ENCODE peak calls at places on chromosome 3, in seven cellular contexts. E is T-helper 2 cell, A is MCF 10A, U is A549, Q is HEK293T, O is endodermal cell, T is lower lobe of right lung. V is an unnamed sample.

GRCh38 chr3:24588568-24588967 is 93.9 kb upstream of the THRB start:
- DNase-seq in O (no peak), Q (no peak), T (no peak), E (no peak), A (no peak), U (no peak), V (no peak)

GRCh38 chr3:105365536-105366301 is 990 bp upstream of the ALCAM start:
- DNase-seq in T (no peak), E (no peak), O (peak), U (peak), A (peak), Q (peak), V (no peak)

GRCh38 chr3:150830094-150830681 is 67.2 kb upstream of the SIAH2 start:
- DNase-seq in E (no peak), T (no peak), A (peak), Q (peak), U (peak), O (peak), V (no peak)

GRCh38 chr3:138935864-138936762 is 10.8 kb downstream of the FOXL2 start:
- DNase-seq in E (peak), T (peak), A (peak), Q (peak), U (peak), O (peak), V (peak)

GRCh38 chr3:30324587-30324986 is 281.8 kb upstream of the TGFBR2 start:
- DNase-seq in O (no peak), E (no peak), T (no peak), A (no peak), U (peak), Q (peak), V (no peak)

GRCh38 chr3:116873142-116873541 is 163.6 kb downstream of the TUSC7 start:
- DNase-seq in U (no peak), E (no peak), O (no peak), T (no peak), A (no peak), Q (no peak), V (no peak)

GRCh38 chr3:37282996-37283395 is 108.6 kb upstream of the LRRFIP2 start:
- DNase-seq in O (no peak), A (no peak), U (no peak), E (no peak), T (no peak), Q (no peak), V (no peak)

GRCh38 chr3:99601493-99601892 is 36.9 kb upstream of the COL8A1 start:
- DNase-seq in T (no peak), U (no peak), A (no peak), E (no peak), Q (no peak), O (no peak), V (no peak)

GRCh38 chr3:96813820-96814580 is 394 bp upstream of the EPHA6 start:
- DNase-seq in Q (peak), A (peak), U (peak), E (no peak), O (peak), T (peak), V (no peak)

GRCh38 chr3:197718904-197719303 is 17.8 kb downstream of the RUBCN start:
- DNase-seq in O (no peak), Q (no peak), U (peak), A (peak), T (no peak), E (no peak), V (no peak)

GRCh38 chr3:54122046-54122801 is at the start of gene CACNA2D3:
- DNase-seq in E (no peak), T (peak), Q (peak), O (peak), U (no peak), A (no peak), V (no peak)

GRCh38 chr3:120457827-120458226 is 7.0 kb upstream of the FSTL1 start:
- DNase-seq in Q (no peak), U (no peak), E (no peak), T (no peak), O (no peak), A (no peak), V (no peak)

GRCh38 chr3:123002100-123002748 is 25.3 kb downstream of the SEMA5B start:
- DNase-seq in T (no peak), O (peak), A (no peak), Q (no peak), E (no peak), U (no peak), V (no peak)

GRCh38 chr3:118946449-118946848 is 88.2 kb downstream of the IGSF11 start:
- DNase-seq in E (no peak), T (no peak), U (no peak), Q (no peak), O (no peak), A (no peak), V (no peak)

GRCh38 chr3:50563867-50564266 is 3.7 kb downstream of the C3orf18 start:
- DNase-seq in U (no peak), A (no peak), T (no peak), Q (no peak), O (no peak), E (no peak), V (no peak)

GRCh38 chr3:37973250-37974054 is 17.1 kb upstream of the VILL start:
- DNase-seq in T (no peak), O (peak), U (no peak), A (no peak), E (no peak), Q (no peak), V (no peak)

GRCh38 chr3:141050913-141051632 is at the start of gene SPSB4:
- DNase-seq in O (peak), U (peak), E (no peak), Q (peak), A (peak), T (peak), V (peak)

GRCh38 chr3:156826144-156826895 is at the start of gene LEKR1:
- DNase-seq in A (peak), Q (peak), U (peak), E (peak), O (peak), T (peak), V (peak)

GRCh38 chr3:156413293-156413912 is 141.5 kb downstream of the SSR3 start:
- DNase-seq in Q (no peak), U (no peak), O (no peak), A (no peak), T (no peak), E (no peak), V (no peak)

GRCh38 chr3:52615178-52615577 is 70.5 kb downstream of the PBRM1 start:
- DNase-seq in U (no peak), E (no peak), A (no peak), O (no peak), T (no peak), Q (no peak), V (no peak)

GRCh38 chr3:193593666-193594025 is 638 bp downstream of the OPA1 start:
- DNase-seq in O (no peak), T (no peak), A (peak), U (peak), E (no peak), Q (peak), V (no peak)

GRCh38 chr3:188929138-188929537 is 242.6 kb upstream of the TPRG1 start:
- DNase-seq in A (peak), T (no peak), U (no peak), Q (no peak), E (no peak), O (peak), V (no peak)

GRCh38 chr3:113242091-113242581 is 30.8 kb downstream of the BOC start:
- DNase-seq in Q (no peak), T (no peak), O (no peak), U (no peak), E (no peak), A (no peak), V (no peak)

GRCh38 chr3:128385080-128385832 is 81.4 kb downstream of the DNAJB8 start:
- DNase-seq in Q (no peak), U (no peak), A (no peak), O (no peak), T (peak), E (no peak), V (no peak)

GRCh38 chr3:186320862-186321568 is 41.0 kb downstream of the DGKG start:
- DNase-seq in E (no peak), Q (no peak), A (peak), T (no peak), U (no peak), O (no peak), V (no peak)

GRCh38 chr3:184110316-184110725 is 13.5 kb downstream of the HTR3E start:
- DNase-seq in T (no peak), A (peak), U (no peak), O (peak), Q (no peak), E (no peak), V (no peak)

GRCh38 chr3:184299488-184300376 is 691 bp downstream of the PSMD2 start:
- DNase-seq in U (no peak), T (no peak), E (no peak), O (no peak), A (peak), Q (no peak), V (no peak)

GRCh38 chr3:179760944-179761343 is 108.1 kb downstream of the USP13 start:
- DNase-seq in O (no peak), Q (no peak), T (no peak), A (peak), E (no peak), U (peak), V (peak)

GRCh38 chr3:168844502-168845482 is 749.1 kb upstream of the GOLIM4 start:
- DNase-seq in U (no peak), E (no peak), A (no peak), Q (no peak), O (no peak), T (no peak), V (no peak)

GRCh38 chr3:53531749-53532148 is 37.3 kb downstream of the CACNA1D start:
- DNase-seq in Q (no peak), T (no peak), A (peak), O (peak), U (no peak), E (no peak), V (no peak)

GRCh38 chr3:11784962-11785361 is 61.7 kb downstream of the TAMM41 start:
- DNase-seq in A (no peak), T (no peak), U (no peak), Q (no peak), E (no peak), O (no peak), V (no peak)

GRCh38 chr3:152738656-152739055 is 96.3 kb upstream of the P2RY1 start:
- DNase-seq in E (no peak), T (no peak), O (no peak), U (no peak), A (peak), Q (no peak), V (no peak)

GRCh38 chr3:54353547-54354339 is 231.4 kb downstream of the CACNA2D3 start:
- DNase-seq in U (no peak), O (peak), T (no peak), E (no peak), A (no peak), Q (peak), V (no peak)

GRCh38 chr3:142647856-142648255 is 51.7 kb downstream of the PLS1 start:
- DNase-seq in O (no peak), E (no peak), U (peak), T (no peak), Q (no peak), A (peak), V (no peak)

GRCh38 chr3:58528629-58529028 is 8.4 kb downstream of the ACOX2 start:
- DNase-seq in A (peak), O (no peak), E (no peak), U (no peak), T (no peak), Q (no peak), V (no peak)

GRCh38 chr3:8524249-8524648 is 22.6 kb downstream of the LMCD1 start:
- DNase-seq in A (no peak), Q (no peak), O (no peak), E (no peak), U (no peak), T (no peak), V (no peak)

GRCh38 chr3:73572371-73572770 is 52.4 kb downstream of the PDZRN3 start:
- DNase-seq in Q (peak), E (no peak), T (no peak), O (no peak), A (peak), U (no peak), V (no peak)

V was measured in 8988T.